ENCODE peak calls at places on chromosome X, in ten cellular contexts. One of them, this sample, is unnamed.

GRCh38 chrX:132023896-132024386 is 839 bp downstream of the STK26 start:
- DNase-seq in BJ: no peak
- DNase-seq in kidney: no peak
- DNase-seq in pancreas: peak; percentile 60
- DNase-seq in astrocyte of the spinal cord: no peak
- DNase-seq in upper lobe of right lung: peak; percentile 69
- DNase-seq in HFFc6: no peak
- DNase-seq in psoas muscle: peak; percentile 36
- DNase-seq in epithelial cell of proximal tubule: no peak
- DNase-seq in kidney epithelial cell: no peak
- DNase-seq in this sample: no peak

GRCh38 chrX:66672106-66672505 is 33.2 kb upstream of the EDA2R start:
- DNase-seq in kidney: no peak
- DNase-seq in HFFc6: peak; percentile 28
- DNase-seq in psoas muscle: no peak
- DNase-seq in BJ: no peak
- DNase-seq in astrocyte of the spinal cord: no peak
- DNase-seq in epithelial cell of proximal tubule: no peak
- DNase-seq in upper lobe of right lung: no peak
- DNase-seq in pancreas: no peak
- DNase-seq in kidney epithelial cell: no peak
- DNase-seq in this sample: no peak

GRCh38 chrX:10619311-10620015 is 922 bp downstream of the MID1 start:
- DNase-seq in psoas muscle: no peak
- DNase-seq in kidney: no peak
- DNase-seq in astrocyte of the spinal cord: no peak
- DNase-seq in BJ: no peak
- DNase-seq in pancreas: no peak
- DNase-seq in upper lobe of right lung: no peak
- DNase-seq in kidney epithelial cell: no peak
- DNase-seq in HFFc6: no peak
- DNase-seq in epithelial cell of proximal tubule: no peak
- DNase-seq in this sample: no peak

GRCh38 chrX:134484039-134484438 is 24.1 kb downstream of the HPRT1 start:
- DNase-seq in BJ: peak; percentile 26
- DNase-seq in kidney epithelial cell: no peak
- DNase-seq in epithelial cell of proximal tubule: no peak
- DNase-seq in psoas muscle: no peak
- DNase-seq in astrocyte of the spinal cord: peak; percentile 65
- DNase-seq in HFFc6: peak; percentile 55
- DNase-seq in upper lobe of right lung: no peak
- DNase-seq in pancreas: no peak
- DNase-seq in kidney: no peak
- DNase-seq in this sample: no peak

GRCh38 chrX:153471663-153472280 is 1.4 kb upstream of the HAUS7 start:
- DNase-seq in HFFc6: no peak
- DNase-seq in kidney epithelial cell: no peak
- DNase-seq in epithelial cell of proximal tubule: no peak
- DNase-seq in astrocyte of the spinal cord: peak; percentile 50
- DNase-seq in psoas muscle: no peak
- DNase-seq in pancreas: no peak
- DNase-seq in kidney: no peak
- DNase-seq in upper lobe of right lung: no peak
- DNase-seq in BJ: no peak
- DNase-seq in this sample: no peak

GRCh38 chrX:38006283-38006682 is at the start of gene SYTL5:
- DNase-seq in psoas muscle: no peak
- DNase-seq in kidney epithelial cell: no peak
- DNase-seq in BJ: no peak
- DNase-seq in kidney: no peak
- DNase-seq in HFFc6: no peak
- DNase-seq in astrocyte of the spinal cord: no peak
- DNase-seq in upper lobe of right lung: no peak
- DNase-seq in epithelial cell of proximal tubule: no peak
- DNase-seq in pancreas: no peak
- DNase-seq in this sample: no peak

GRCh38 chrX:40908857-40909475 is 173.6 kb upstream of the MED14 start:
- DNase-seq in epithelial cell of proximal tubule: no peak
- DNase-seq in astrocyte of the spinal cord: peak; percentile 80
- DNase-seq in upper lobe of right lung: no peak
- DNase-seq in BJ: no peak
- DNase-seq in pancreas: no peak
- DNase-seq in kidney epithelial cell: peak; percentile 56
- DNase-seq in psoas muscle: no peak
- DNase-seq in kidney: no peak
- DNase-seq in HFFc6: peak; percentile 46
- DNase-seq in this sample: no peak

GRCh38 chrX:103756736-103757135 is 19.9 kb upstream of the PLP1 start:
- DNase-seq in epithelial cell of proximal tubule: no peak
- DNase-seq in astrocyte of the spinal cord: no peak
- DNase-seq in kidney: no peak
- DNase-seq in upper lobe of right lung: no peak
- DNase-seq in pancreas: no peak
- DNase-seq in BJ: no peak
- DNase-seq in kidney epithelial cell: no peak
- DNase-seq in psoas muscle: no peak
- DNase-seq in HFFc6: no peak
- DNase-seq in this sample: no peak

GRCh38 chrX:41559235-41559634 is 112.1 kb downstream of the NYX start:
- DNase-seq in kidney epithelial cell: no peak
- DNase-seq in kidney: no peak
- DNase-seq in upper lobe of right lung: no peak
- DNase-seq in astrocyte of the spinal cord: no peak
- DNase-seq in HFFc6: no peak
- DNase-seq in BJ: no peak
- DNase-seq in epithelial cell of proximal tubule: no peak
- DNase-seq in pancreas: no peak
- DNase-seq in psoas muscle: no peak
- DNase-seq in this sample: no peak

GRCh38 chrX:112819013-112819635 is 21.5 kb downstream of the AMOT start:
- DNase-seq in epithelial cell of proximal tubule: peak; percentile 72
- DNase-seq in BJ: peak; percentile 47
- DNase-seq in astrocyte of the spinal cord: peak; percentile 77
- DNase-seq in kidney epithelial cell: peak; percentile 44
- DNase-seq in upper lobe of right lung: no peak
- DNase-seq in kidney: no peak
- DNase-seq in HFFc6: no peak
- DNase-seq in pancreas: no peak
- DNase-seq in psoas muscle: no peak
- DNase-seq in this sample: no peak

DNA sequence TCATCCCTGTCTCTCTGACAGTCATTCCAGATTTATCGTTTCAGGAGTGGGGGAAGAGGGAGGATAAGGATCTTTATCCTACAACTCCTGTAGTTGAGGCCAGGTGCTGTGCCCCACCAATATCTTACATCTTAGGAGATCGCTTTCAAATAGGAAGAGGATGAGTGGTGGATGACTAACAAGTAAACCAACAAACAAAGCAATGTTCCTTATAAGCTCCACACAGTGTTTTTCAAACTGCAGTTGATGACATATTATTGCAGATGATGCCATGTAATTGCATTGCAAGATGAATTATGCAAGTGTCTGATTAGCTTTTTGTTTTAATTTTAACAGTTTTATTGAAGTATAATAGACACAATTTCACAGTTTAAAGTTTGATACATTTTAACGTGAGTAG is 35.8 kb upstream of the TMEM164 start:
- DNase-seq in HFFc6: peak; percentile 8
- DNase-seq in psoas muscle: no peak
- DNase-seq in upper lobe of right lung: no peak
- DNase-seq in kidney: no peak
- DNase-seq in kidney epithelial cell: no peak
- DNase-seq in pancreas: no peak
- DNase-seq in astrocyte of the spinal cord: no peak
- DNase-seq in BJ: no peak
- DNase-seq in epithelial cell of proximal tubule: no peak
- DNase-seq in this sample: no peak
- TF ChIP-seq CTCF in HFFc6: no peak
- TF ChIP-seq CTCF in psoas muscle: no peak
- TF ChIP-seq CTCF in upper lobe of right lung: no peak
- TF ChIP-seq CTCF in kidney: no peak
- TF ChIP-seq CTCF in kidney epithelial cell: no peak
- TF ChIP-seq CTCF in pancreas: no peak
- TF ChIP-seq CTCF in astrocyte of the spinal cord: no peak
- TF ChIP-seq CTCF in BJ: no peak
- TF ChIP-seq CTCF in epithelial cell of proximal tubule: no peak
- TF ChIP-seq CTCF in this sample: no peak

DNA sequence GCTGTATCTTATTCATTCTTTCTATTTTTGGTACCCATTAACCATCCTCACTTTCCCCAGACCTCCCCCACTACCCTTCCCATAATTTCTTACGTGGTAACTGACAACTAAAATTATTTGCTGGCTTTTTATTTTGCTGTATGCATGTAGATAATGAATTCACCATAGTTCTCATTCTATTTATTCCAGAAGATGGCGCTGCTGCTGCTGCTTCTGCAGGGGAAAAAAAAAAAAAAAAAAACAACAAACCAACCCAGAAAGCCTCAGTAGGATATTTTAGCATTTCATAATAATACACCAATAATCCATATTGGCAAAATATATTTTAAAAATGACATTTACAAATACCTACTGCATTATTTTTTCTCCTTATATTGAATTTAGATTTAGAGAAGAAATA is 416.6 kb upstream of the MAGEB18 start:
- DNase-seq in kidney: no peak
- DNase-seq in psoas muscle: no peak
- DNase-seq in epithelial cell of proximal tubule: no peak
- DNase-seq in pancreas: no peak
- DNase-seq in BJ: no peak
- DNase-seq in astrocyte of the spinal cord: peak; percentile 26
- DNase-seq in upper lobe of right lung: no peak
- DNase-seq in HFFc6: no peak
- DNase-seq in kidney epithelial cell: no peak
- DNase-seq in this sample: no peak
- TF ChIP-seq CTCF in kidney: peak; percentile 9
- TF ChIP-seq CTCF in psoas muscle: peak; percentile 40
- TF ChIP-seq CTCF in epithelial cell of proximal tubule: peak; percentile 53
- TF ChIP-seq CTCF in pancreas: peak; percentile 15
- TF ChIP-seq CTCF in BJ: no peak
- TF ChIP-seq CTCF in astrocyte of the spinal cord: peak; percentile 36
- TF ChIP-seq CTCF in upper lobe of right lung: peak; percentile 25
- TF ChIP-seq CTCF in HFFc6: peak; percentile 11
- TF ChIP-seq CTCF in kidney epithelial cell: peak; percentile 39
- TF ChIP-seq CTCF in this sample: peak; percentile 31

GRCh38 chrX:130109429-130110378 is 593 bp downstream of the ELF4 start:
- DNase-seq in kidney: peak; percentile 76
- DNase-seq in astrocyte of the spinal cord: no peak
- DNase-seq in BJ: no peak
- DNase-seq in epithelial cell of proximal tubule: no peak
- DNase-seq in upper lobe of right lung: no peak
- DNase-seq in psoas muscle: no peak
- DNase-seq in pancreas: no peak
- DNase-seq in HFFc6: peak; percentile 19
- DNase-seq in kidney epithelial cell: no peak
- DNase-seq in this sample: no peak
- TF ChIP-seq CTCF in kidney: no peak
- TF ChIP-seq CTCF in astrocyte of the spinal cord: no peak
- TF ChIP-seq CTCF in BJ: no peak
- TF ChIP-seq CTCF in epithelial cell of proximal tubule: no peak
- TF ChIP-seq CTCF in upper lobe of right lung: no peak
- TF ChIP-seq CTCF in psoas muscle: no peak
- TF ChIP-seq CTCF in pancreas: no peak
- TF ChIP-seq CTCF in HFFc6: no peak
- TF ChIP-seq CTCF in kidney epithelial cell: no peak
- TF ChIP-seq CTCF in this sample: no peak

GRCh38 chrX:140697618-140698017 is 11.9 kb upstream of the LINC00632 start:
- DNase-seq in upper lobe of right lung: no peak
- DNase-seq in pancreas: no peak
- DNase-seq in astrocyte of the spinal cord: no peak
- DNase-seq in kidney: no peak
- DNase-seq in epithelial cell of proximal tubule: no peak
- DNase-seq in psoas muscle: no peak
- DNase-seq in HFFc6: no peak
- DNase-seq in BJ: no peak
- DNase-seq in kidney epithelial cell: no peak
- DNase-seq in this sample: no peak

DNA sequence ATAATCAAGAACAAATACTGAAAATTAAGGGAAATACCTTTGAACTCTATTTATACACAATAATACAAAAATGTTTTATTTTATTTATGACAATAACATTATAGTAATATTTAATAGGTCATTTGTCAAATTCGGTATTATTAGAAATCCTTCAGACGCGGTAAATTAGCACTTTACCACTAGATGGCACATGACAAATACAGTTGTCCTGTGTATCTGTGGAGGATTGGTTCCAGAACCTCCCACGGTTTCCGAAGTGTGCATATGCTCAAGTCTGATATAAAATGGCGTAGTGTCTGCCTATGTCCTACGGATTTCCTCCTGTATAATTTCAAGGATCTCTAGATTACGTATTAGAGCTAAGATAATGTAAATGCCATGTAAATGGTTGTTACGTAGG is 8.1 kb upstream of the LINC00632 start:
- DNase-seq in HFFc6: no peak
- DNase-seq in upper lobe of right lung: no peak
- DNase-seq in kidney epithelial cell: no peak
- DNase-seq in kidney: no peak
- DNase-seq in BJ: no peak
- DNase-seq in astrocyte of the spinal cord: peak; percentile 17
- DNase-seq in pancreas: no peak
- DNase-seq in epithelial cell of proximal tubule: no peak
- DNase-seq in psoas muscle: no peak
- DNase-seq in this sample: no peak
- TF ChIP-seq CTCF in HFFc6: peak; percentile 60
- TF ChIP-seq CTCF in upper lobe of right lung: peak; percentile 45
- TF ChIP-seq CTCF in kidney epithelial cell: peak; percentile 33
- TF ChIP-seq CTCF in kidney: peak; percentile 25
- TF ChIP-seq CTCF in BJ: peak; percentile 26
- TF ChIP-seq CTCF in astrocyte of the spinal cord: peak; percentile 39
- TF ChIP-seq CTCF in pancreas: no peak
- TF ChIP-seq CTCF in epithelial cell of proximal tubule: peak; percentile 44
- TF ChIP-seq CTCF in psoas muscle: no peak
- TF ChIP-seq CTCF in this sample: peak; percentile 61

This sample was measured in dorsolateral prefrontal cortex.